ENCODE peak calls at places on chromosomes 6 and 20, in ten cellular contexts. One of them, this sample, is unnamed.
A peak's percentile ranks its signal among the peaks of the same experiment; 100 is the strongest.

GRCh38 chr6:35425284-35425683 is 26.9 kb upstream of the FANCE start:
- DNase-seq in breast epithelium: no peak
- DNase-seq in PC-3: peak; percentile 74
- DNase-seq in body of pancreas: no peak
- DNase-seq in fibroblast of mammary gland: peak; percentile 91
- DNase-seq in IMR-90: peak; percentile 96
- DNase-seq in HFFc6: peak; percentile 92
- DNase-seq in OCI-LY7: no peak
- DNase-seq in CD4-positive, alpha-beta T cell: no peak
- DNase-seq in cardiac fibroblast: peak; percentile 89
- DNase-seq in this sample: peak; percentile 62

GRCh38 chr6:9292975-9293374 is 857.6 kb upstream of the SLC35B3 start:
- DNase-seq in CD4-positive, alpha-beta T cell: no peak
- DNase-seq in body of pancreas: no peak
- DNase-seq in cardiac fibroblast: peak; percentile 1
- DNase-seq in PC-3: no peak
- DNase-seq in OCI-LY7: no peak
- DNase-seq in fibroblast of mammary gland: no peak
- DNase-seq in breast epithelium: no peak
- DNase-seq in HFFc6: no peak
- DNase-seq in IMR-90: peak; percentile 16
- DNase-seq in this sample: no peak

GRCh38 chr6:88251261-88251660 is 85.1 kb upstream of the CNR1 start:
- DNase-seq in body of pancreas: no peak
- DNase-seq in fibroblast of mammary gland: no peak
- DNase-seq in PC-3: no peak
- DNase-seq in cardiac fibroblast: no peak
- DNase-seq in HFFc6: no peak
- DNase-seq in OCI-LY7: no peak
- DNase-seq in CD4-positive, alpha-beta T cell: no peak
- DNase-seq in IMR-90: no peak
- DNase-seq in breast epithelium: no peak
- DNase-seq in this sample: no peak

GRCh38 chr20:17849901-17850673 is 118.5 kb downstream of the SNX5 start:
- DNase-seq in fibroblast of mammary gland: peak; percentile 99
- DNase-seq in breast epithelium: no peak
- DNase-seq in CD4-positive, alpha-beta T cell: no peak
- DNase-seq in PC-3: peak; percentile 97
- DNase-seq in IMR-90: peak; percentile 99
- DNase-seq in body of pancreas: peak; percentile 77
- DNase-seq in HFFc6: peak; percentile 100
- DNase-seq in cardiac fibroblast: peak; percentile 100
- DNase-seq in OCI-LY7: no peak
- DNase-seq in this sample: peak; percentile 97

GRCh38 chr6:116027821-116028220 is 32.9 kb downstream of the FRK start:
- DNase-seq in fibroblast of mammary gland: no peak
- DNase-seq in HFFc6: no peak
- DNase-seq in cardiac fibroblast: no peak
- DNase-seq in PC-3: peak; percentile 22
- DNase-seq in IMR-90: no peak
- DNase-seq in breast epithelium: no peak
- DNase-seq in CD4-positive, alpha-beta T cell: no peak
- DNase-seq in body of pancreas: no peak
- DNase-seq in OCI-LY7: no peak
- DNase-seq in this sample: no peak

GRCh38 chr6:151374024-151374423 is 17.3 kb downstream of the ZBTB2 start:
- DNase-seq in breast epithelium: no peak
- DNase-seq in body of pancreas: no peak
- DNase-seq in HFFc6: no peak
- DNase-seq in fibroblast of mammary gland: no peak
- DNase-seq in IMR-90: no peak
- DNase-seq in PC-3: peak; percentile 5
- DNase-seq in cardiac fibroblast: peak; percentile 24
- DNase-seq in OCI-LY7: no peak
- DNase-seq in CD4-positive, alpha-beta T cell: no peak
- DNase-seq in this sample: peak; percentile 32

GRCh38 chr6:150413768-150414167 is 45.0 kb downstream of the IYD start:
- DNase-seq in PC-3: no peak
- DNase-seq in fibroblast of mammary gland: no peak
- DNase-seq in cardiac fibroblast: no peak
- DNase-seq in IMR-90: no peak
- DNase-seq in body of pancreas: no peak
- DNase-seq in breast epithelium: no peak
- DNase-seq in HFFc6: no peak
- DNase-seq in OCI-LY7: no peak
- DNase-seq in CD4-positive, alpha-beta T cell: no peak
- DNase-seq in this sample: no peak

GRCh38 chr6:35605600-35605999 is 83.1 kb downstream of the FKBP5 start:
- DNase-seq in breast epithelium: no peak
- DNase-seq in cardiac fibroblast: no peak
- DNase-seq in CD4-positive, alpha-beta T cell: no peak
- DNase-seq in fibroblast of mammary gland: no peak
- DNase-seq in IMR-90: no peak
- DNase-seq in body of pancreas: no peak
- DNase-seq in OCI-LY7: no peak
- DNase-seq in PC-3: no peak
- DNase-seq in HFFc6: no peak
- DNase-seq in this sample: peak; percentile 70

GRCh38 chr6:136250686-136251008 is 536 bp upstream of the MTFR2 start:
- DNase-seq in PC-3: no peak
- DNase-seq in body of pancreas: no peak
- DNase-seq in fibroblast of mammary gland: no peak
- DNase-seq in HFFc6: no peak
- DNase-seq in OCI-LY7: no peak
- DNase-seq in IMR-90: no peak
- DNase-seq in breast epithelium: no peak
- DNase-seq in CD4-positive, alpha-beta T cell: no peak
- DNase-seq in cardiac fibroblast: no peak
- DNase-seq in this sample: no peak

GRCh38 chr6:109606362-109606761 is 84.6 kb downstream of the AK9 start:
- DNase-seq in fibroblast of mammary gland: no peak
- DNase-seq in CD4-positive, alpha-beta T cell: no peak
- DNase-seq in IMR-90: no peak
- DNase-seq in OCI-LY7: no peak
- DNase-seq in PC-3: no peak
- DNase-seq in breast epithelium: no peak
- DNase-seq in body of pancreas: no peak
- DNase-seq in cardiac fibroblast: no peak
- DNase-seq in HFFc6: no peak
- DNase-seq in this sample: no peak

DNA sequence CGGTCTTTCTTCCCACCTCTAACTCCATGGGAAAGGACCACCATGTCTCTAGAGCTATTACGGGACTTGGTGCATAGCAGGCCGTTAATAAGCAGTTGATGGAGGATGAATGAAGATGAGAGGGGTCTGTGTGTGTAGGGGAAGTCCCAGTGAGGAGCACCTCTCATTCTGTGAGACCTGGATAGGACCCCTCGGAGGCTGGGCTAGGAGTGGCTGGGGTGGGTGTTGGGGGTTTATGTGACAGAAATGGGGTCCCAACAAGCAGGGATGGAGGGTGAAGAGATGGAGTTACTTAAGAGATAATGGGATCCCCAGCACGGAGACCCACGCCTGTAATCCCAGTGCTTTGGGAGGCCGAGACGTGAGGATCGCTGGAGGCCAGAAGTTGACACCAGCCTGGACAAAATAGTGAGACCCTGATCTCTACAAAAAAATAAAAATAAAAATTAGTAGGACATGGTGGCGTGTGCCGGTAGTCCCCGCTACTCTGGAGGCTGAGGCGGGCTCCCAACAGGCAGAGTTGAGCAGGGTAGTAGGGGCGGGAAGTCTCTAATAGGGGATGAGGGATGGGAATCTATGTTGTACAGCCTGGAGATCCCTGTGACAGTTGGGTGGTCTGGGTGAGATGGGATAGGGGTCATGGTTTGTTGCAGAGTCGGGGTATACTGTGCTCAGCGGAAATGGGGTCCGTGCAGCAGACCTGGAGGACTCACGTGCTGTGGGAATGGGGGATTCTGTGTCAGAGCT is 677 bp upstream of the ZNF341 start:
- DNase-seq in PC-3: no peak
- DNase-seq in cardiac fibroblast: no peak
- DNase-seq in HFFc6: no peak
- DNase-seq in IMR-90: no peak
- DNase-seq in CD4-positive, alpha-beta T cell: no peak
- DNase-seq in fibroblast of mammary gland: no peak
- DNase-seq in breast epithelium: no peak
- DNase-seq in OCI-LY7: no peak
- DNase-seq in body of pancreas: peak; percentile 19
- DNase-seq in this sample: no peak
- TF ChIP-seq CTCF in PC-3: no peak
- TF ChIP-seq CTCF in cardiac fibroblast: no peak
- TF ChIP-seq CTCF in HFFc6: no peak
- TF ChIP-seq CTCF in IMR-90: no peak
- TF ChIP-seq CTCF in CD4-positive, alpha-beta T cell: no peak
- TF ChIP-seq CTCF in fibroblast of mammary gland: no peak
- TF ChIP-seq CTCF in breast epithelium: no peak
- TF ChIP-seq CTCF in OCI-LY7: no peak
- TF ChIP-seq CTCF in body of pancreas: no peak
- TF ChIP-seq CTCF in this sample: no peak

GRCh38 chr20:52105573-52106422 is 85.8 kb downstream of the ZFP64 start:
- DNase-seq in HFFc6: peak; percentile 17
- DNase-seq in IMR-90: peak; percentile 23
- DNase-seq in CD4-positive, alpha-beta T cell: no peak
- DNase-seq in breast epithelium: no peak
- DNase-seq in cardiac fibroblast: peak; percentile 27
- DNase-seq in fibroblast of mammary gland: peak; percentile 49
- DNase-seq in PC-3: peak; percentile 50
- DNase-seq in body of pancreas: no peak
- DNase-seq in OCI-LY7: peak; percentile 14
- DNase-seq in this sample: peak; percentile 82
- TF ChIP-seq CTCF in HFFc6: peak; percentile 65
- TF ChIP-seq CTCF in IMR-90: peak; percentile 25
- TF ChIP-seq CTCF in CD4-positive, alpha-beta T cell: no peak
- TF ChIP-seq CTCF in breast epithelium: no peak
- TF ChIP-seq CTCF in cardiac fibroblast: peak; percentile 27
- TF ChIP-seq CTCF in fibroblast of mammary gland: peak; percentile 24
- TF ChIP-seq CTCF in PC-3: peak; percentile 68
- TF ChIP-seq CTCF in body of pancreas: no peak
- TF ChIP-seq CTCF in OCI-LY7: peak; percentile 67
- TF ChIP-seq CTCF in this sample: peak; percentile 67

GRCh38 chr20:25195962-25196700 is 619 bp downstream of the ENTPD6 start:
- DNase-seq in OCI-LY7: no peak
- DNase-seq in CD4-positive, alpha-beta T cell: no peak
- DNase-seq in IMR-90: peak; percentile 5
- DNase-seq in breast epithelium: peak; percentile 72
- DNase-seq in fibroblast of mammary gland: no peak
- DNase-seq in cardiac fibroblast: peak; percentile 19
- DNase-seq in HFFc6: peak; percentile 6
- DNase-seq in body of pancreas: peak; percentile 64
- DNase-seq in PC-3: peak; percentile 85
- DNase-seq in this sample: peak; percentile 67

GRCh38 chr20:25196701-25197120 is 1.2 kb downstream of the ENTPD6 start:
- DNase-seq in breast epithelium: no peak
- DNase-seq in HFFc6: no peak
- DNase-seq in CD4-positive, alpha-beta T cell: no peak
- DNase-seq in fibroblast of mammary gland: no peak
- DNase-seq in IMR-90: no peak
- DNase-seq in PC-3: no peak
- DNase-seq in body of pancreas: peak; percentile 40
- DNase-seq in cardiac fibroblast: no peak
- DNase-seq in OCI-LY7: no peak
- DNase-seq in this sample: no peak

GRCh38 chr20:25197870-25198190 is 2.3 kb downstream of the ENTPD6 start:
- DNase-seq in fibroblast of mammary gland: no peak
- DNase-seq in HFFc6: no peak
- DNase-seq in breast epithelium: no peak
- DNase-seq in OCI-LY7: no peak
- DNase-seq in CD4-positive, alpha-beta T cell: no peak
- DNase-seq in IMR-90: no peak
- DNase-seq in body of pancreas: no peak
- DNase-seq in cardiac fibroblast: no peak
- DNase-seq in PC-3: no peak
- DNase-seq in this sample: no peak

GRCh38 chr20:25198663-25199363 is 3.3 kb downstream of the ENTPD6 start:
- DNase-seq in breast epithelium: no peak
- DNase-seq in body of pancreas: no peak
- DNase-seq in PC-3: no peak
- DNase-seq in HFFc6: no peak
- DNase-seq in fibroblast of mammary gland: peak; percentile 53
- DNase-seq in OCI-LY7: no peak
- DNase-seq in IMR-90: no peak
- DNase-seq in cardiac fibroblast: no peak
- DNase-seq in CD4-positive, alpha-beta T cell: no peak
- DNase-seq in this sample: peak; percentile 37

GRCh38 chr20:25197173-25197869 is 1.8 kb downstream of the ENTPD6 start:
- DNase-seq in PC-3: peak; percentile 25
- DNase-seq in HFFc6: no peak
- DNase-seq in cardiac fibroblast: no peak
- DNase-seq in IMR-90: no peak
- DNase-seq in fibroblast of mammary gland: no peak
- DNase-seq in body of pancreas: no peak
- DNase-seq in CD4-positive, alpha-beta T cell: no peak
- DNase-seq in OCI-LY7: no peak
- DNase-seq in breast epithelium: no peak
- DNase-seq in this sample: no peak
- TF ChIP-seq CTCF in PC-3: peak; percentile 38
- TF ChIP-seq CTCF in HFFc6: no peak
- TF ChIP-seq CTCF in cardiac fibroblast: no peak
- TF ChIP-seq CTCF in IMR-90: no peak
- TF ChIP-seq CTCF in fibroblast of mammary gland: no peak
- TF ChIP-seq CTCF in body of pancreas: peak; percentile 9
- TF ChIP-seq CTCF in CD4-positive, alpha-beta T cell: no peak
- TF ChIP-seq CTCF in OCI-LY7: no peak
- TF ChIP-seq CTCF in breast epithelium: no peak
- TF ChIP-seq CTCF in this sample: peak; percentile 37

DNA sequence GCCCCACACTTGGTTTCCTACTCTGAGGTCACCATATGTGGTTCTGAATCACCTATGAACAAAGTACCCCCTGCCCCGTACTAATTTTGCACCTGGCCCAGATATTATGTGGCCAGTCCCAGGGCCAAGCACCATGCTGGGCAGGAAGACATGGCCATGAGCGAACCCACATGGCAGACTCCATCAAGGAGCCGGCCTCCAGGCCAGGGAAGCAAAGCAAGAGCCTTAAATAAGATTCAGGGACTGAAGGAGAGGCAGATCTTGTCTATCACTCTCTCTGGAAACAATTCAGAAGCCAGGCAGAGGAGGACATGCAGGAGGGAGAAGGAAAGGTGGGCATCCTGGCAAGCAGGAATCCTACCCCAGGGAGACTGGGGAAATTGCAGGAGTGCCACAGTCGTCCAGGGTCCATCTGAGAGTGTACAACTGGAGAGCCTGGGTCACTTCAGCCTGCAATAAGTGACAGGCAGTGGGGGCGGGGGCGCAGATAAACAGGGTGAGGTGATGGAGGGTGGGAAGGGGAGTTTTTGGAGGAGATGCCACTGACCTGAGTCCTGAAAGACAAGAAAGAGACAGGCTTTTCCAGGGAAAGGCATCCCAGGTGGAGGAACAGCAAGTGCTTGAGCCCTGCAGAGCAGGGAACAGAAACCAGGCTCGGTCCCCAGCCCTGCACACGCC is 2.1 kb upstream of the BMP7 start:
- DNase-seq in OCI-LY7: no peak
- DNase-seq in HFFc6: no peak
- DNase-seq in PC-3: no peak
- DNase-seq in IMR-90: no peak
- DNase-seq in body of pancreas: no peak
- DNase-seq in fibroblast of mammary gland: no peak
- DNase-seq in CD4-positive, alpha-beta T cell: no peak
- DNase-seq in breast epithelium: no peak
- DNase-seq in cardiac fibroblast: no peak
- DNase-seq in this sample: no peak
- TF ChIP-seq CTCF in OCI-LY7: no peak
- TF ChIP-seq CTCF in HFFc6: no peak
- TF ChIP-seq CTCF in PC-3: no peak
- TF ChIP-seq CTCF in IMR-90: no peak
- TF ChIP-seq CTCF in body of pancreas: no peak
- TF ChIP-seq CTCF in fibroblast of mammary gland: no peak
- TF ChIP-seq CTCF in CD4-positive, alpha-beta T cell: no peak
- TF ChIP-seq CTCF in breast epithelium: no peak
- TF ChIP-seq CTCF in cardiac fibroblast: no peak
- TF ChIP-seq CTCF in this sample: no peak

This sample was measured in epithelial cell of esophagus.